ENCODE peak calls at places on chromosomes 13 and 19, in six cellular contexts. L is cardiac fibroblast, B is astrocyte of the cerebellum, I is thoracic aorta, X is AG04450, E is fibroblast of the aortic adventitia. K is an unnamed sample.

GRCh38 chr13:50810998-50811397 is 32.5 kb downstream of the DLEU7 start:
- DNase-seq in L (no peak), B (no peak), I (no peak), X (no peak), E (no peak), K (no peak)

GRCh38 chr19:12946092-12946845 is 607 bp downstream of the RAD23A start:
- DNase-seq in L (peak; percentile 87), B (peak; percentile 58), I (no peak), X (peak; percentile 48), E (peak; percentile 74), K (peak; percentile 87)

GRCh38 chr19:12884926-12885748 is 1.9 kb downstream of the KLF1 start:
- DNase-seq in L (peak; percentile 65), B (no peak), I (no peak), X (no peak), E (peak; percentile 22), K (peak; percentile 77)

GRCh38 chr13:36362251-36362650 is 16.1 kb upstream of the SPART start:
- DNase-seq in L (peak; percentile 65), B (no peak), I (no peak), X (peak; percentile 38), E (peak; percentile 89), K (no peak)

GRCh38 chr19:33290082-33290815 is 12.1 kb downstream of the CEBPA start:
- DNase-seq in L (no peak), B (no peak), I (no peak), X (no peak), E (no peak), K (no peak)

GRCh38 chr19:49851456-49852259 is 699 bp downstream of the PTOV1 start:
- DNase-seq in L (no peak), B (no peak), I (no peak), X (no peak), E (no peak), K (peak; percentile 53)

GRCh38 chr19:32224371-32225244 is 120.8 kb upstream of the ZNF507 start:
- DNase-seq in L (peak; percentile 53), B (no peak), I (no peak), X (no peak), E (peak; percentile 28), K (peak; percentile 87)

GRCh38 chr19:32901504-32902161 is 32.1 kb upstream of the SLC7A9 start:
- DNase-seq in L (no peak), B (no peak), I (no peak), X (no peak), E (no peak), K (no peak)

GRCh38 chr19:17138937-17139598 is 63.5 kb downstream of the MYO9B start:
- DNase-seq in L (no peak), B (no peak), I (peak; percentile 29), X (no peak), E (no peak), K (no peak)

GRCh38 chr13:45941261-45941660 is 89.7 kb upstream of the SIAH3 start:
- DNase-seq in L (no peak), B (no peak), I (no peak), X (no peak), E (no peak), K (no peak)

GRCh38 chr19:38596057-38596981 is 21.4 kb downstream of the MAP4K1 start:
- DNase-seq in L (no peak), B (no peak), I (no peak), X (no peak), E (no peak), K (peak; percentile 62)

GRCh38 chr19:50664204-50664603 is 15.0 kb downstream of the C19orf81 start:
- DNase-seq in L (no peak), B (no peak), I (no peak), X (no peak), E (no peak), K (no peak)

GRCh38 chr13:75486146-75486545 is 4.2 kb upstream of the TBC1D4 start:
- DNase-seq in L (no peak), B (no peak), I (no peak), X (no peak), E (no peak), K (no peak)

GRCh38 chr13:80131204-80131603 is 209.7 kb downstream of the SPRY2 start:
- DNase-seq in L (peak; percentile 81), B (no peak), I (peak; percentile 31), X (no peak), E (peak; percentile 70), K (peak; percentile 54)

GRCh38 chr19:11693505-11694499 is 44.9 kb downstream of the ZNF823 start:
- DNase-seq in L (peak; percentile 52), B (peak; percentile 18), I (no peak), X (no peak), E (peak; percentile 61), K (no peak)

GRCh38 chr13:103443604-103444003 is 377.4 kb upstream of the SLC10A2 start:
- DNase-seq in L (no peak), B (no peak), I (no peak), X (no peak), E (no peak), K (no peak)

GRCh38 chr19:16750081-16750480 is 30.4 kb downstream of the NWD1 start:
- DNase-seq in L (no peak), B (no peak), I (no peak), X (no peak), E (no peak), K (no peak)

GRCh38 chr19:55632463-55632834 is 8.1 kb upstream of the ZNF784 start:
- DNase-seq in L (peak; percentile 98), B (peak; percentile 97), I (peak; percentile 97), X (peak; percentile 95), E (peak; percentile 98), K (peak; percentile 87)

GRCh38 chr19:2391118-2391725 is 31.2 kb downstream of the TMPRSS9 start:
- DNase-seq in L (peak; percentile 82), B (peak; percentile 49), I (no peak), X (peak; percentile 33), E (peak; percentile 82), K (peak; percentile 26)

GRCh38 chr13:95643814-95644598 is 500 bp downstream of the DZIP1 start:
- DNase-seq in L (peak; percentile 55), B (no peak), I (no peak), X (no peak), E (peak; percentile 49), K (peak; percentile 57)

GRCh38 chr19:1882089-1882785 is 3.1 kb downstream of the ABHD17A start:
- DNase-seq in L (no peak), B (no peak), I (no peak), X (no peak), E (no peak), K (peak; percentile 60)

GRCh38 chr13:73015799-73016198 is 43.0 kb upstream of the KLF5 start:
- DNase-seq in L (no peak), B (no peak), I (no peak), X (no peak), E (no peak), K (no peak)

GRCh38 chr19:17762505-17763229 is 11.4 kb downstream of the FCHO1 start:
- DNase-seq in L (peak; percentile 68), B (peak; percentile 18), I (no peak), X (no peak), E (peak; percentile 29), K (no peak)

GRCh38 chr19:7799640-7800355 is 30.2 kb upstream of the EVI5L start:
- DNase-seq in L (peak; percentile 76), B (peak; percentile 54), I (peak; percentile 14), X (peak; percentile 55), E (peak; percentile 82), K (peak; percentile 82)
- TF ChIP-seq CTCF in L (peak; percentile 52), B (peak; percentile 54), I (peak; percentile 33), X (peak; percentile 62), E (peak; percentile 58), K (peak; percentile 79)

DNA sequence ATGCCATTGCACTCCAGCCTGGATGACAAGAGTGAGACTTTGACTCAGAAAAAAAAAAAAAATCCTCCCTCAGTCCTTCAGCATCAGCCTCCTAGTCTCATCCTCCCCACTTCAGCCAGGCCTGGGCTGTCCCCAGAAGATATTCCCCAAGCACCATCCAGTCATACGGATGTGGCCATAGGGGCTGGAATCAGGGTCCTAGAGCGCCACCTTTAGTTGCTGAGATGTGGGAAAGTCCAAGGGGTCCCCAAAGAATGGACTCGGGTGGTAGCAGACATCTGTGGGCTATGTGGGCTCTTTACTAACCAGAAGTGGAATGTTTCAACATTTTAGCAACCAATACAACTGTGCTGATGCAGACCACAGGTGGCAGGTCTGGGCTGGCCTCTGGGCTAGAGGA is 3.1 kb upstream of the TYROBP start:
- DNase-seq in L (no peak), B (no peak), I (no peak), X (no peak), E (no peak), K (no peak)
- TF ChIP-seq CTCF in L (no peak), B (no peak), I (no peak), X (no peak), E (no peak), K (no peak)

GRCh38 chr19:18941628-18942354 is 774 bp upstream of the HOMER3 start:
- DNase-seq in L (no peak), B (no peak), I (no peak), X (no peak), E (no peak), K (no peak)

GRCh38 chr19:18939163-18939562 is 1.9 kb downstream of the HOMER3 start:
- DNase-seq in L (no peak), B (no peak), I (no peak), X (no peak), E (no peak), K (no peak)

GRCh38 chr19:18942692-18943091 is 1.7 kb upstream of the HOMER3 start:
- DNase-seq in L (no peak), B (no peak), I (no peak), X (no peak), E (no peak), K (no peak)

GRCh38 chr19:18939922-18940775 is 868 bp downstream of the HOMER3 start:
- DNase-seq in L (peak; percentile 46), B (no peak), I (no peak), X (no peak), E (peak; percentile 40), K (peak; percentile 41)

GRCh38 chr19:18940791-18941627 is at the start of gene HOMER3:
- DNase-seq in L (peak; percentile 67), B (no peak), I (peak; percentile 22), X (no peak), E (peak; percentile 43), K (peak; percentile 92)
- TF ChIP-seq CTCF in L (peak; percentile 39), B (no peak), I (no peak), X (peak; percentile 28), E (peak; percentile 56), K (no peak)

DNA sequence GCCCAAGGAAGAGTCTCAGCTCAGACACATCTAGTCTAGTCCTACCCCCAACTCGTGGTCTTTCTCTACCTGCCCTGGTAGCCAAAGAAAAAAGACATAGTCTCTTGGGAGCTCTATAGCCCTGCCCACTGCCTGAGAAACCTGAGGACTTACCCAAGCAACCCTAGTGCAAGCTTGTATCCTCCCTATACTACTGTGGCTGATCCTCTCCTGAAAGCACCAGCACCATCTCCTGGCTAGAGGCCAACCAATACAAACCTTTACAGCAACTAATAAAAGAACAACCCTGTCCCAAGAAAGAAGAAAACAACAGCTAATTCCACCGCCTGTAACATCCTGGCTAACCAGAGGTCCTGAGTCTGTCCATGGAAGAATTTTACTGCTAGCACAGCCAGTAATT is 532.4 kb downstream of the SLITRK6 start:
- DNase-seq in L (no peak), B (no peak), I (no peak), X (no peak), E (no peak), K (no peak)
- TF ChIP-seq CTCF in L (no peak), B (no peak), I (no peak), X (no peak), E (no peak), K (no peak)

GRCh38 chr19:45971260-45971902 is 2.3 kb downstream of the NOVA2 start:
- DNase-seq in L (no peak), B (no peak), I (no peak), X (no peak), E (no peak), K (peak; percentile 41)
- TF ChIP-seq CTCF in L (no peak), B (no peak), I (no peak), X (no peak), E (no peak), K (no peak)